ENCODE peak calls at places on chromosomes 11 and 22, in six cellular contexts. One of them, this sample, is unnamed.

GRCh38 chr22:17774206-17774927 is at the start of gene BID:
- DNase-seq in BE2C: peak
- DNase-seq in left ventricle myocardium inferior: peak
- DNase-seq in NB4: peak
- DNase-seq in adrenal gland: no peak
- DNase-seq in heart left ventricle: peak
- DNase-seq in this sample: no peak

GRCh38 chr22:20741634-20742581 is 32.0 kb upstream of the SERPIND1 start:
- DNase-seq in BE2C: peak
- DNase-seq in heart left ventricle: no peak
- DNase-seq in left ventricle myocardium inferior: no peak
- DNase-seq in NB4: peak
- DNase-seq in adrenal gland: no peak
- DNase-seq in this sample: no peak

GRCh38 chr11:106565326-106565725 is 452.9 kb downstream of the GUCY1A2 start:
- DNase-seq in BE2C: no peak
- DNase-seq in left ventricle myocardium inferior: no peak
- DNase-seq in adrenal gland: no peak
- DNase-seq in heart left ventricle: no peak
- DNase-seq in NB4: no peak
- DNase-seq in this sample: no peak

GRCh38 chr11:122732342-122733300 is 77.1 kb downstream of the UBASH3B start:
- DNase-seq in BE2C: no peak
- DNase-seq in left ventricle myocardium inferior: no peak
- DNase-seq in heart left ventricle: no peak
- DNase-seq in adrenal gland: no peak
- DNase-seq in NB4: no peak
- DNase-seq in this sample: no peak

GRCh38 chr11:12808519-12808918 is 134.3 kb downstream of the TEAD1 start:
- DNase-seq in NB4: no peak
- DNase-seq in BE2C: no peak
- DNase-seq in left ventricle myocardium inferior: no peak
- DNase-seq in heart left ventricle: no peak
- DNase-seq in adrenal gland: no peak
- DNase-seq in this sample: no peak

GRCh38 chr22:29043906-29044575 is 17.6 kb downstream of the C22orf31 start:
- DNase-seq in heart left ventricle: no peak
- DNase-seq in BE2C: no peak
- DNase-seq in NB4: no peak
- DNase-seq in left ventricle myocardium inferior: no peak
- DNase-seq in adrenal gland: no peak
- DNase-seq in this sample: no peak

GRCh38 chr22:27224485-27225364 is 567.3 kb downstream of the MIAT start:
- DNase-seq in adrenal gland: no peak
- DNase-seq in BE2C: peak
- DNase-seq in left ventricle myocardium inferior: peak
- DNase-seq in NB4: no peak
- DNase-seq in heart left ventricle: peak
- DNase-seq in this sample: no peak

GRCh38 chr11:64863381-64864060 is 14.9 kb downstream of the EHD1 start:
- DNase-seq in NB4: no peak
- DNase-seq in adrenal gland: no peak
- DNase-seq in heart left ventricle: no peak
- DNase-seq in BE2C: no peak
- DNase-seq in left ventricle myocardium inferior: no peak
- DNase-seq in this sample: no peak

GRCh38 chr11:16184588-16184987 is 171.8 kb downstream of the SOX6 start:
- DNase-seq in adrenal gland: no peak
- DNase-seq in left ventricle myocardium inferior: no peak
- DNase-seq in heart left ventricle: no peak
- DNase-seq in BE2C: no peak
- DNase-seq in NB4: no peak
- DNase-seq in this sample: no peak

GRCh38 chr11:19631657-19632325 is 80.8 kb upstream of the NAV2 start:
- DNase-seq in NB4: no peak
- DNase-seq in left ventricle myocardium inferior: no peak
- DNase-seq in adrenal gland: no peak
- DNase-seq in heart left ventricle: no peak
- DNase-seq in BE2C: no peak
- DNase-seq in this sample: no peak

GRCh38 chr22:37281195-37281594 is 1.1 kb upstream of the CYTH4 start:
- DNase-seq in left ventricle myocardium inferior: no peak
- DNase-seq in adrenal gland: no peak
- DNase-seq in BE2C: no peak
- DNase-seq in NB4: no peak
- DNase-seq in heart left ventricle: no peak
- DNase-seq in this sample: no peak

GRCh38 chr22:37280718-37281117 is 1.6 kb upstream of the CYTH4 start:
- DNase-seq in heart left ventricle: no peak
- DNase-seq in BE2C: no peak
- DNase-seq in NB4: no peak
- DNase-seq in left ventricle myocardium inferior: no peak
- DNase-seq in adrenal gland: no peak
- DNase-seq in this sample: no peak

GRCh38 chr22:37283393-37283937 is 1.2 kb downstream of the CYTH4 start:
- DNase-seq in BE2C: no peak
- DNase-seq in left ventricle myocardium inferior: no peak
- DNase-seq in adrenal gland: no peak
- DNase-seq in heart left ventricle: peak
- DNase-seq in NB4: no peak
- DNase-seq in this sample: no peak

GRCh38 chr22:37282385-37282677 is at the start of gene CYTH4:
- DNase-seq in BE2C: no peak
- DNase-seq in adrenal gland: peak
- DNase-seq in NB4: peak
- DNase-seq in heart left ventricle: peak
- DNase-seq in left ventricle myocardium inferior: peak
- DNase-seq in this sample: no peak

DNA sequence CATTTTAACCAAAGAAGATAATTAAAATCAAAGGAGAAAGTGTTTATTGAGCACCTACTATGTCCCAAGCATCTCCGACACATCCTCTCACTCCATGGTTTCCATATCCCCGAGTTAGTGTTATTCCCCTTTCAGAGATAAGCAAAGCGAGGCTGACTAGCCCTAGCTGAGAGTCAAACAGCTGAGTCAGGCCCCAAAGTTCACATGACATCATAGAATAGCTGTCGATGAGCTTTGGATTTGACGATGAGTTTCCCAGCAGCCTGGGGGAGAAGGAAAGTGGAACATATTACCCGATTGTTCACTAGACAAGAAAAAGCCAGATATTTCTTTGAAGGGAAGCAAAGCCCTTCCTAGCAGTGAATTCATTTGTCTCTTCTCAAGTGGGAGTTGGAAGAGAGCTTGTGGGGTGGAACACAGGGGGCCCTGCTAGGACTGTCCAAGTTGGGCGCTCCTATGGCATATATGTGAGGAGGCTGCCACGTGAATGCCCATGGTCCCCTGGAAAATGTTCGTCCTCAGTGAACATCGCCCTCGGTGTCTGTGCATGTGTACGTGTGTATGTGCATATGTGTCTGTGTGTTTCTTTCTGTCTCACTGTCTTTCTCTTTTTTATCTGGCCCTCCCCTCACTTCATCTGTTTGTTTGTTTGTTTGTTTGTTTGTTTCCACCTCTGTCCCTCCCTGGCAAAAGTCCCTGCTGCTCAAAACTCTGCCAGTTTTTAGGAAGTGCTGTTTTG is 493 bp upstream of the CYTH4 start:
- DNase-seq in heart left ventricle: no peak
- DNase-seq in adrenal gland: no peak
- DNase-seq in left ventricle myocardium inferior: no peak
- DNase-seq in BE2C: no peak
- DNase-seq in NB4: no peak
- DNase-seq in this sample: no peak
- H3K4me3 ChIP-seq in heart left ventricle: no peak
- H3K4me3 ChIP-seq in adrenal gland: no peak
- H3K4me3 ChIP-seq in left ventricle myocardium inferior: no peak
- H3K4me3 ChIP-seq in BE2C: no peak
- H3K4me3 ChIP-seq in NB4: no peak
- H3K4me3 ChIP-seq in this sample: no peak

GRCh38 chr22:38707984-38708383 is 2.2 kb downstream of the GTPBP1 start:
- DNase-seq in BE2C: no peak
- DNase-seq in left ventricle myocardium inferior: no peak
- DNase-seq in adrenal gland: no peak
- DNase-seq in heart left ventricle: no peak
- DNase-seq in NB4: no peak
- DNase-seq in this sample: no peak
- H3K4me3 ChIP-seq in BE2C: peak
- H3K4me3 ChIP-seq in left ventricle myocardium inferior: no peak
- H3K4me3 ChIP-seq in adrenal gland: no peak
- H3K4me3 ChIP-seq in heart left ventricle: no peak
- H3K4me3 ChIP-seq in NB4: peak
- H3K4me3 ChIP-seq in this sample: peak

GRCh38 chr22:42769238-42769573 is 48.5 kb upstream of the A4GALT start:
- DNase-seq in left ventricle myocardium inferior: no peak
- DNase-seq in NB4: no peak
- DNase-seq in adrenal gland: no peak
- DNase-seq in BE2C: no peak
- DNase-seq in heart left ventricle: no peak
- DNase-seq in this sample: no peak

GRCh38 chr22:42769574-42770447 is 49.1 kb upstream of the A4GALT start:
- DNase-seq in adrenal gland: peak
- DNase-seq in left ventricle myocardium inferior: peak
- DNase-seq in BE2C: peak
- DNase-seq in NB4: peak
- DNase-seq in heart left ventricle: peak
- DNase-seq in this sample: peak

GRCh38 chr22:42768385-42769035 is 47.8 kb upstream of the A4GALT start:
- DNase-seq in BE2C: peak
- DNase-seq in heart left ventricle: no peak
- DNase-seq in NB4: no peak
- DNase-seq in adrenal gland: no peak
- DNase-seq in left ventricle myocardium inferior: no peak
- DNase-seq in this sample: no peak

GRCh38 chr22:42770941-42771647 is 50.4 kb upstream of the A4GALT start:
- DNase-seq in left ventricle myocardium inferior: no peak
- DNase-seq in heart left ventricle: no peak
- DNase-seq in NB4: no peak
- DNase-seq in adrenal gland: no peak
- DNase-seq in BE2C: no peak
- DNase-seq in this sample: no peak

GRCh38 chr22:42770448-42770726 is 49.7 kb upstream of the A4GALT start:
- DNase-seq in left ventricle myocardium inferior: no peak
- DNase-seq in adrenal gland: no peak
- DNase-seq in NB4: no peak
- DNase-seq in heart left ventricle: no peak
- DNase-seq in BE2C: no peak
- DNase-seq in this sample: no peak
- H3K4me3 ChIP-seq in left ventricle myocardium inferior: peak
- H3K4me3 ChIP-seq in adrenal gland: no peak
- H3K4me3 ChIP-seq in NB4: no peak
- H3K4me3 ChIP-seq in heart left ventricle: no peak
- H3K4me3 ChIP-seq in BE2C: no peak
- H3K4me3 ChIP-seq in this sample: no peak

DNA sequence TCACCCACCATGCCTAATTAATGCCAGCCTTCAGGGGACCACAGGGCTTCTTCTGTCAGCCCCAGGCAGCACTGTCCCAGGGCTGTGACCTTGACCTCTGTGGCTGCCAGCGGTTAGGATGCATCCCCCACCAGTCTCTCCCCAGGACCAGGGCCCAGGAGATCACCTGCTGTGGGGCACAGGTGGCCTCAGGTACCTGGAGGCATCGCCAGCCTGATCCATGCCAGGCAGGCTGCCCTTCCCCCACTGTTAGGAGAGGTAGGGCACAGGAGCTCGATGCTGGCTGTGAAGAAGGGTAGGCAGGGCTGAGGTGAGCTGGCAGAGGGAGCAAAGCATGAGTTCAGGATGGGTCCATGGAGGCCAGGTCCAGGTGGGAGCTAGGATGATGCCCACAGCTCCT is 16.7 kb upstream of the MDK start:
- DNase-seq in left ventricle myocardium inferior: no peak
- DNase-seq in BE2C: no peak
- DNase-seq in heart left ventricle: no peak
- DNase-seq in NB4: no peak
- DNase-seq in adrenal gland: no peak
- DNase-seq in this sample: no peak
- H3K4me3 ChIP-seq in left ventricle myocardium inferior: no peak
- H3K4me3 ChIP-seq in BE2C: no peak
- H3K4me3 ChIP-seq in heart left ventricle: no peak
- H3K4me3 ChIP-seq in NB4: no peak
- H3K4me3 ChIP-seq in adrenal gland: no peak
- H3K4me3 ChIP-seq in this sample: no peak

GRCh38 chr22:46148336-46148735 is 2.0 kb upstream of the PPARA start:
- DNase-seq in heart left ventricle: no peak
- DNase-seq in BE2C: no peak
- DNase-seq in adrenal gland: no peak
- DNase-seq in NB4: no peak
- DNase-seq in left ventricle myocardium inferior: no peak
- DNase-seq in this sample: no peak

GRCh38 chr22:46147471-46148267 is 2.7 kb upstream of the PPARA start:
- DNase-seq in adrenal gland: peak
- DNase-seq in BE2C: no peak
- DNase-seq in NB4: no peak
- DNase-seq in heart left ventricle: peak
- DNase-seq in left ventricle myocardium inferior: peak
- DNase-seq in this sample: peak

GRCh38 chr22:46149998-46150549 is at the start of gene PPARA:
- DNase-seq in adrenal gland: peak
- DNase-seq in BE2C: peak
- DNase-seq in NB4: peak
- DNase-seq in heart left ventricle: peak
- DNase-seq in left ventricle myocardium inferior: peak
- DNase-seq in this sample: peak

GRCh38 chr22:46149493-46149997 is 781 bp upstream of the PPARA start:
- DNase-seq in heart left ventricle: peak
- DNase-seq in adrenal gland: peak
- DNase-seq in BE2C: no peak
- DNase-seq in NB4: peak
- DNase-seq in left ventricle myocardium inferior: peak
- DNase-seq in this sample: peak

GRCh38 chr22:46148885-46149492 is 1.3 kb upstream of the PPARA start:
- DNase-seq in heart left ventricle: no peak
- DNase-seq in adrenal gland: no peak
- DNase-seq in BE2C: no peak
- DNase-seq in NB4: peak
- DNase-seq in left ventricle myocardium inferior: no peak
- DNase-seq in this sample: no peak
- H3K4me3 ChIP-seq in heart left ventricle: no peak
- H3K4me3 ChIP-seq in adrenal gland: no peak
- H3K4me3 ChIP-seq in BE2C: no peak
- H3K4me3 ChIP-seq in NB4: no peak
- H3K4me3 ChIP-seq in left ventricle myocardium inferior: peak
- H3K4me3 ChIP-seq in this sample: peak

GRCh38 chr11:34240150-34240494 is 117.7 kb downstream of the ABTB2 start:
- DNase-seq in NB4: no peak
- DNase-seq in adrenal gland: no peak
- DNase-seq in heart left ventricle: no peak
- DNase-seq in left ventricle myocardium inferior: no peak
- DNase-seq in BE2C: no peak
- DNase-seq in this sample: no peak
- H3K4me3 ChIP-seq in NB4: no peak
- H3K4me3 ChIP-seq in adrenal gland: no peak
- H3K4me3 ChIP-seq in heart left ventricle: no peak
- H3K4me3 ChIP-seq in left ventricle myocardium inferior: no peak
- H3K4me3 ChIP-seq in BE2C: no peak
- H3K4me3 ChIP-seq in this sample: no peak